ENCODE peak calls at places on chromosomes 5 and 9, in ten cellular contexts. M, Z, J, P, T, S, G, C, U and F are unnamed samples.

GRCh38 chr5:142621227-142621626 is 64.7 kb downstream of the FGF1 start:
- DNase-seq in P (no peak), T (no peak), Z (no peak), G (no peak), J (no peak), U (no peak), S (no peak), C (no peak), M (peak; percentile 87), F (peak; percentile 54)

GRCh38 chr5:170108266-170108785 is 2.6 kb downstream of the FOXI1 start:
- DNase-seq in P (no peak), S (no peak), M (no peak), Z (no peak), T (no peak), J (no peak), U (no peak), C (no peak), G (no peak), F (no peak)

GRCh38 chr9:31210982-31211570 is 1173.4 kb upstream of the ACO1 start:
- DNase-seq in Z (no peak), S (no peak), U (no peak), M (no peak), T (no peak), G (no peak), J (no peak), P (no peak), C (no peak), F (no peak)

GRCh38 chr9:100098241-100098886 is 436 bp downstream of the ERP44 start:
- DNase-seq in T (peak; percentile 88), G (peak; percentile 65), P (no peak), J (peak; percentile 80), C (peak; percentile 69), U (peak; percentile 17), M (peak; percentile 54), S (peak; percentile 71), Z (peak; percentile 65), F (peak; percentile 38)

GRCh38 chr9:21964925-21965385 is 29.2 kb downstream of the CDKN2A start:
- DNase-seq in Z (no peak), P (no peak), T (peak; percentile 33), G (peak; percentile 56), S (peak; percentile 61), C (peak; percentile 75), U (no peak), J (peak; percentile 27), M (no peak), F (no peak)

GRCh38 chr5:107668933-107669542 is 1.7 kb downstream of the EFNA5 start:
- DNase-seq in M (no peak), C (no peak), Z (no peak), S (no peak), G (no peak), T (no peak), U (no peak), J (peak; percentile 48), P (no peak), F (no peak)

GRCh38 chr9:77019810-77020437 is 469 bp downstream of the FOXB2 start:
- DNase-seq in U (no peak), C (no peak), J (no peak), T (no peak), M (no peak), P (no peak), G (no peak), S (no peak), Z (no peak), F (no peak)

GRCh38 chr9:127549771-127550170 is 62.3 kb upstream of the STXBP1 start:
- DNase-seq in P (no peak), T (no peak), U (no peak), M (no peak), G (no peak), C (no peak), S (no peak), Z (no peak), J (no peak), F (no peak)

GRCh38 chr5:136042665-136043121 is 13.9 kb downstream of the TGFBI start:
- DNase-seq in P (no peak), M (no peak), U (no peak), C (no peak), G (no peak), Z (no peak), S (no peak), T (no peak), J (peak; percentile 77), F (no peak)

GRCh38 chr5:96214442-96215197 is 218.4 kb downstream of the PCSK1 start:
- DNase-seq in M (peak; percentile 63), C (no peak), Z (no peak), P (no peak), J (no peak), S (peak; percentile 16), G (no peak), U (no peak), T (peak; percentile 46), F (no peak)
- TF ChIP-seq POLR2A in M (no peak), C (no peak), Z (no peak), P (no peak), J (no peak), S (no peak), G (no peak), U (no peak), T (no peak), F (no peak)

GRCh38 chr5:82274343-82275266 is 3.5 kb downstream of the RPS23 start:
- DNase-seq in P (no peak), J (no peak), T (no peak), U (no peak), M (no peak), S (no peak), Z (no peak), C (no peak), G (no peak), F (no peak)
- TF ChIP-seq POLR2A in P (no peak), J (no peak), T (no peak), U (no peak), M (peak; percentile 32), S (no peak), Z (no peak), C (no peak), G (no peak), F (no peak)

GRCh38 chr9:35757527-35758275 is 3.6 kb upstream of the MSMP start:
- DNase-seq in Z (no peak), M (no peak), U (no peak), S (peak; percentile 65), T (peak; percentile 63), P (no peak), C (no peak), G (peak; percentile 50), J (peak; percentile 54), F (no peak)
- TF ChIP-seq POLR2A in Z (peak; percentile 52), M (no peak), U (no peak), S (no peak), T (no peak), P (no peak), C (no peak), G (no peak), J (peak; percentile 66), F (no peak)

GRCh38 chr9:92964607-92964975 is 17.3 kb downstream of the FGD3 start:
- DNase-seq in G (no peak), T (no peak), J (no peak), U (no peak), M (no peak), Z (no peak), C (no peak), P (no peak), S (no peak), F (no peak)

GRCh38 chr9:92966518-92966800 is 19.1 kb downstream of the FGD3 start:
- DNase-seq in G (no peak), T (no peak), U (no peak), Z (no peak), J (no peak), C (no peak), M (no peak), S (no peak), P (no peak), F (no peak)

GRCh38 chr9:92963831-92964606 is 16.7 kb downstream of the FGD3 start:
- DNase-seq in T (peak; percentile 71), Z (no peak), M (no peak), G (no peak), U (no peak), P (peak; percentile 24), J (no peak), C (no peak), S (peak; percentile 38), F (no peak)

GRCh38 chr9:92965759-92966517 is 18.6 kb downstream of the FGD3 start:
- DNase-seq in U (no peak), T (no peak), P (no peak), Z (no peak), G (no peak), S (no peak), M (no peak), J (no peak), C (no peak), F (no peak)

DNA sequence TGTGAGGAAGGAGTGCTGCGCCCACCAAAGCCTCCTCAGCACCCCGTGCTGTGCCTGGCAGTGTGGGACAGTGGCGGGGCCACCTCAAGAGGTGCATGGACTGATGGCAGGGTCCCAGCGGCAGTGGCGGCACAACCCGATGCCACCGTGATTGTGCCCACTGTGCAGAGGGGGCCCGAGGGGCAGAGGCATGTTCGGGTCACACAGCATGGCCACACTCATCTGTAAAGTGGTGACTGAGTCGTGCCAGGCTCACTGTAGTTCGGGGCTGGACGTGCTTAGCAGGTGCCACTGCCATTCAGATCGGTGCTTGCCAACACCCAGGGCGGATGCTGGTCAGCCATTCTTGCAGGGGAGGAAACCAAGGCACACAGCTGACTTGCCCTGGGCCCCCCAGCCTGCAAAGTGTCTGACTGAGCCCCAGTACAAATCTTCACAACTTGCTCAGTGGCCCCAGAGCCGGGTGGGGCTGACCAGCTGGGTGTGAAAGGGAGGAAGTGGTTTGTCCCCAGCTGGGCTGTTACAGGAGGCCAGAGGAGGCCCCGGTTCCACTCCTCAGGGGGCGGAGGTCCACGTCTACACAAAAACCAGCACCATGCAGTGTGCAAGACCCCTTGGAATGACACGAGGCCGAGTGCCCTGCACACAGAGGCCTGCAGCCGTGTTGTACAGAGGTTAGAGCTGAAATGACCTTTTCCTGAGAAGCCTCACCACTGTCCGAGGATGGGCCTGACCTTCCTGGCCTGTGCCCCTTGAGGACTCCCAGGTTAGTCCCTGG is 17.8 kb downstream of the FGD3 start:
- DNase-seq in G (no peak), Z (no peak), P (peak; percentile 18), C (no peak), S (no peak), M (no peak), J (no peak), T (peak; percentile 70), U (no peak), F (no peak)
- TF ChIP-seq POLR2A in G (no peak), Z (no peak), P (no peak), C (no peak), S (no peak), M (no peak), J (no peak), T (peak; percentile 30), U (no peak), F (no peak)

GRCh38 chr9:35423499-35423898 is 66.4 kb upstream of the RUSC2 start:
- DNase-seq in C (no peak), M (peak; percentile 65), G (no peak), P (no peak), U (no peak), S (no peak), J (no peak), Z (no peak), T (no peak), F (no peak)
- TF ChIP-seq POLR2A in C (no peak), M (no peak), G (no peak), P (no peak), U (no peak), S (no peak), J (no peak), Z (no peak), T (no peak), F (no peak)